ENCODE peak calls at places on chromosomes 1 and 21, in eight cellular contexts. E is NCI-H1417; Y is ascending aorta; C is esophagus squamous epithelium; U is occipital lobe; Z is NCI-H526; Q is stimulated activated CD4-positive, alpha-beta T cell treated with anti-CD3 and anti-CD28 coated beads, Interleukin-1b, Interleukin-23, amount 100 ng/mL, for 1 hour; J is stimulated activated CD8-positive, alpha-beta memory T cell treated with anti-CD3 and anti-CD28 coated beads, Interleukin-15, amount 100 ng/mL, for 1 hour. G is an unnamed sample.
A peak's percentile ranks its signal among the peaks of the same experiment; 100 is the strongest.

GRCh38 chr21:31447477-31447876 is 103.4 kb upstream of the TIAM1 start:
- DNase-seq in U (no peak), J (no peak), Q (no peak), E (no peak), Z (no peak), Y (no peak), C (no peak), G (no peak)

GRCh38 chr1:160777486-160778089 is 18.4 kb upstream of the LY9 start:
- DNase-seq in Q (no peak), J (no peak), Y (no peak), E (peak; percentile 62), Z (peak; percentile 84), C (no peak), U (no peak), G (no peak)

GRCh38 chr1:231683439-231684165 is 57.0 kb downstream of the DISC1 start:
- DNase-seq in J (no peak), U (no peak), C (no peak), Q (no peak), Y (no peak), Z (no peak), E (peak; percentile 49), G (no peak)

GRCh38 chr1:234586892-234587445 is 23.0 kb downstream of the IRF2BP2 start:
- DNase-seq in Q (no peak), E (no peak), C (no peak), Y (no peak), U (no peak), J (no peak), Z (no peak), G (no peak)

GRCh38 chr1:206021796-206022365 is 1.8 kb downstream of the CTSE start:
- DNase-seq in Q (no peak), U (no peak), Z (no peak), C (no peak), Y (no peak), E (no peak), J (no peak), G (no peak)

GRCh38 chr1:109274533-109275476 is 8.1 kb downstream of the PSRC1 start:
- DNase-seq in U (no peak), Q (no peak), E (no peak), J (no peak), Z (peak; percentile 90), C (no peak), Y (no peak), G (no peak)

GRCh38 chr21:41582866-41583265 is 74.9 kb upstream of the TMPRSS2 start:
- DNase-seq in C (no peak), Z (no peak), E (no peak), Y (no peak), J (no peak), U (no peak), Q (no peak), G (no peak)

GRCh38 chr1:2534315-2534714 is 4.3 kb upstream of the HES5 start:
- DNase-seq in U (no peak), Y (no peak), J (no peak), C (no peak), E (no peak), Z (no peak), Q (no peak), G (no peak)

GRCh38 chr1:227885135-227885647 is 62.5 kb downstream of the WNT9A start:
- DNase-seq in E (no peak), U (no peak), Z (no peak), J (no peak), Q (no peak), C (no peak), Y (no peak), G (no peak)

GRCh38 chr21:44695641-44696040 is 1.3 kb upstream of the KRTAP10-12 start:
- DNase-seq in Q (no peak), Z (no peak), U (no peak), E (no peak), Y (no peak), J (no peak), C (no peak), G (no peak)

GRCh38 chr1:117561071-117561470 is 44.8 kb upstream of the TENT5C start:
- DNase-seq in Y (no peak), Z (no peak), U (no peak), E (no peak), C (no peak), Q (no peak), J (no peak), G (no peak)

GRCh38 chr1:175591083-175591743 is 152.2 kb downstream of the TNR start:
- DNase-seq in Y (no peak), U (no peak), J (no peak), C (no peak), E (peak; percentile 90), Z (peak; percentile 24), Q (no peak), G (no peak)

GRCh38 chr1:35642472-35642955 is 1.2 kb upstream of the PSMB2 start:
- DNase-seq in E (no peak), U (no peak), Q (peak; percentile 4), C (no peak), J (no peak), Y (no peak), Z (no peak), G (no peak)

GRCh38 chr1:224879404-224879803 is 50.1 kb upstream of the DNAH14 start:
- DNase-seq in Z (no peak), Y (no peak), C (no peak), U (no peak), Q (no peak), E (no peak), J (no peak), G (no peak)

GRCh38 chr1:22708777-22709176 is 1.9 kb upstream of the EPHB2 start:
- DNase-seq in U (no peak), Y (no peak), E (no peak), C (no peak), Q (no peak), Z (no peak), J (no peak), G (no peak)

GRCh38 chr1:234199476-234200127 is 173.7 kb upstream of the COA6 start:
- DNase-seq in E (no peak), Q (no peak), J (no peak), C (no peak), Y (no peak), U (no peak), Z (no peak), G (no peak)

GRCh38 chr1:231385118-231385748 is 36.9 kb downstream of the EGLN1 start:
- DNase-seq in C (no peak), Q (no peak), U (no peak), Z (no peak), J (no peak), Y (no peak), E (no peak), G (no peak)

GRCh38 chr1:29647581-29647980 is 411.3 kb downstream of the PTPRU start:
- DNase-seq in Q (no peak), C (no peak), J (no peak), U (no peak), Y (no peak), E (no peak), Z (no peak), G (no peak)

GRCh38 chr1:202661136-202661845 is 49.0 kb downstream of the SYT2 start:
- DNase-seq in U (no peak), E (no peak), Q (no peak), Y (no peak), Z (no peak), C (no peak), J (no peak), G (peak; percentile 77)

GRCh38 chr1:60449876-60450275 is 376.3 kb upstream of the C1orf87 start:
- DNase-seq in J (no peak), E (no peak), Z (no peak), Y (no peak), C (no peak), U (no peak), Q (no peak), G (no peak)

GRCh38 chr1:168512864-168513595 is 30.8 kb downstream of the XCL2 start:
- DNase-seq in Q (no peak), Y (no peak), E (no peak), C (no peak), J (no peak), Z (no peak), U (no peak), G (no peak)

GRCh38 chr1:198937231-198938031 is 298.6 kb downstream of the PTPRC start:
- DNase-seq in C (no peak), Q (no peak), Z (peak; percentile 81), E (no peak), Y (peak; percentile 9), U (peak; percentile 80), J (no peak), G (peak; percentile 49)

GRCh38 chr1:75542818-75543570 is 67.9 kb downstream of the SLC44A5 start:
- DNase-seq in J (no peak), U (no peak), Y (no peak), C (no peak), Z (no peak), E (no peak), Q (no peak), G (no peak)

GRCh38 chr21:42384184-42384583 is 11.7 kb downstream of the TMPRSS3 start:
- DNase-seq in C (no peak), E (peak; percentile 23), Y (no peak), J (no peak), U (no peak), Z (no peak), Q (no peak), G (no peak)

GRCh38 chr1:245874942-245875580 is 632.0 kb downstream of the SMYD3 start:
- DNase-seq in Q (no peak), Y (no peak), C (no peak), U (no peak), E (peak; percentile 72), Z (no peak), J (no peak), G (no peak)

GRCh38 chr21:14923468-14923867 is 141.3 kb downstream of the NRIP1 start:
- DNase-seq in C (no peak), U (no peak), E (no peak), Z (no peak), Y (no peak), J (no peak), Q (no peak), G (no peak)

GRCh38 chr1:151972533-151973270 is 21.0 kb downstream of the S100A10 start:
- DNase-seq in Y (no peak), J (no peak), U (no peak), E (no peak), C (no peak), Q (no peak), Z (peak; percentile 19), G (no peak)

GRCh38 chr1:41343790-41344679 is 17.2 kb upstream of the FOXO6 start:
- DNase-seq in Z (no peak), C (no peak), Y (no peak), Q (no peak), E (no peak), J (no peak), U (no peak), G (no peak)

GRCh38 chr1:114113801-114114750 is 39.6 kb downstream of the SYT6 start:
- DNase-seq in Z (no peak), Q (no peak), U (no peak), E (peak; percentile 34), J (no peak), C (no peak), Y (no peak), G (no peak)

GRCh38 chr1:228513244-228513900 is 26.2 kb downstream of the RNF187 start:
- DNase-seq in J (no peak), E (no peak), C (no peak), Q (no peak), Y (no peak), U (no peak), Z (no peak), G (no peak)

GRCh38 chr1:203557390-203557789 is 63.4 kb downstream of the OPTC start:
- DNase-seq in C (no peak), Z (no peak), Q (no peak), U (peak; percentile 69), E (no peak), J (no peak), Y (peak; percentile 26), G (no peak)

GRCh38 chr1:23913212-23913880 is at the start of gene CNR2:
- DNase-seq in E (no peak), Q (no peak), C (peak; percentile 21), Z (no peak), Y (no peak), U (no peak), J (no peak), G (no peak)

GRCh38 chr1:119547805-119548204 is 40.8 kb downstream of the HSD3B1 start:
- DNase-seq in J (no peak), Y (no peak), U (no peak), Z (no peak), E (no peak), Q (no peak), C (no peak), G (no peak)

GRCh38 chr1:5903680-5904079 is 88.5 kb downstream of the NPHP4 start:
- DNase-seq in J (no peak), C (no peak), E (no peak), U (no peak), Q (no peak), Z (no peak), Y (no peak), G (no peak)